ENCODE peak calls at places on chromosomes 11 and 22, in six cellular contexts. Y, M, F, D, B and S are unnamed samples.

GRCh38 chr22:17131686-17132085 is 10.5 kb upstream of the TMEM121B start:
- DNase-seq in Y (no peak), M (no peak), F (no peak), D (no peak), B (no peak), S (no peak)

GRCh38 chr11:110409174-110409573 is 20.6 kb upstream of the FDX1 start:
- DNase-seq in Y (no peak), M (no peak), F (no peak), D (no peak), B (no peak), S (peak)

GRCh38 chr11:16917941-16918340 is 96.3 kb downstream of the PLEKHA7 start:
- DNase-seq in Y (no peak), M (no peak), F (no peak), D (no peak), B (no peak), S (no peak)

GRCh38 chr11:57482782-57483569 is 22.6 kb downstream of the RTN4RL2 start:
- DNase-seq in Y (peak), M (no peak), F (peak), D (no peak), B (no peak), S (peak)

GRCh38 chr11:19437760-19438159 is 197.0 kb upstream of the E2F8 start:
- DNase-seq in Y (peak), M (no peak), F (peak), D (no peak), B (no peak), S (no peak)

GRCh38 chr11:26878959-26879581 is 114.8 kb upstream of the FIBIN start:
- DNase-seq in Y (no peak), M (no peak), F (no peak), D (no peak), B (no peak), S (no peak)

GRCh38 chr11:121656333-121657090 is 203.7 kb upstream of the SORL1-AS1 start:
- DNase-seq in Y (no peak), M (no peak), F (no peak), D (no peak), B (peak), S (no peak)

GRCh38 chr11:57330029-57330428 is 5.3 kb upstream of the TNKS1BP1 start:
- DNase-seq in Y (no peak), M (no peak), F (no peak), D (no peak), B (no peak), S (no peak)

GRCh38 chr11:128884703-128885338 is 6.3 kb upstream of the KCNJ5 start:
- DNase-seq in Y (peak), M (no peak), F (peak), D (peak), B (peak), S (peak)

GRCh38 chr22:22446527-22446926 is 62.0 kb downstream of the ZNF280B start:
- DNase-seq in Y (no peak), M (no peak), F (no peak), D (no peak), B (no peak), S (no peak)

GRCh38 chr22:41915035-41915782 is at the start of gene SHISA8:
- DNase-seq in Y (no peak), M (no peak), F (peak), D (peak), B (no peak), S (peak)

GRCh38 chr22:47333625-47334024 is 571.2 kb downstream of the TBC1D22A start:
- DNase-seq in Y (no peak), M (no peak), F (peak), D (no peak), B (peak), S (peak)

GRCh38 chr22:47331750-47332149 is 569.3 kb downstream of the TBC1D22A start:
- DNase-seq in Y (no peak), M (no peak), F (no peak), D (no peak), B (no peak), S (no peak)

GRCh38 chr22:47334596-47334995 is 572.1 kb downstream of the TBC1D22A start:
- DNase-seq in Y (no peak), M (no peak), F (no peak), D (no peak), B (no peak), S (no peak)

GRCh38 chr22:47329727-47330653 is 567.5 kb downstream of the TBC1D22A start:
- DNase-seq in Y (no peak), M (no peak), F (no peak), D (no peak), B (no peak), S (peak)

GRCh38 chr22:47332246-47332980 is 570.0 kb downstream of the TBC1D22A start:
- DNase-seq in Y (no peak), M (no peak), F (no peak), D (no peak), B (no peak), S (no peak)
- TF ChIP-seq CTCF in Y (no peak), M (no peak), F (no peak), D (no peak), B (no peak), S (no peak)

DNA sequence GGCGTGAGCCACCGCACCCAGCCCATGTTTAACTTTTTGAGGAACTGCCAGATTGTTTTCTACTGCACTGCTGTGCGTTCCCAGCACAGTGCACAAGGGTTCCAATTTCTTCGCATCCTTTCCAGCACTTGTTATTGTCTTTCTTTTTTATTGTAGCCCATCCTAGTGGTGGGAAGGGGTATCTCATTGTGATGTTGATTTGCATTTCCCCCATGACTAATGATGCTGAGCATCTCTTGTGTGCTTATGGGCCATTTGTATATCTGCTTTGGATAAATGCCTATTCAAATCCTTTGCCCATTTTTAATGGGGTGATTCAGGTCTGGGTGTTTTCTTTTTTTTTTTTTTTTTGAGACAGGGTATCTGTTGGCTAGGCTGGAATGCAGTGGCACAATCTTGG is 36.6 kb upstream of the SYT7 start:
- DNase-seq in Y (no peak), M (no peak), F (no peak), D (no peak), B (no peak), S (no peak)
- TF ChIP-seq MYC in Y (no peak), M (no peak), F (no peak), D (no peak), B (no peak), S (no peak)

GRCh38 chr11:117201906-117202305 is 2.7 kb downstream of the TAGLN start:
- DNase-seq in Y (no peak), M (no peak), F (no peak), D (no peak), B (no peak), S (no peak)

GRCh38 chr11:117200813-117201515 is 1.8 kb downstream of the TAGLN start:
- DNase-seq in Y (no peak), M (no peak), F (no peak), D (no peak), B (no peak), S (no peak)

GRCh38 chr11:117201516-117201866 is 2.3 kb downstream of the TAGLN start:
- DNase-seq in Y (no peak), M (no peak), F (no peak), D (no peak), B (no peak), S (no peak)

GRCh38 chr11:117203069-117203407 is 3.9 kb downstream of the TAGLN start:
- DNase-seq in Y (no peak), M (no peak), F (no peak), D (no peak), B (no peak), S (no peak)

DNA sequence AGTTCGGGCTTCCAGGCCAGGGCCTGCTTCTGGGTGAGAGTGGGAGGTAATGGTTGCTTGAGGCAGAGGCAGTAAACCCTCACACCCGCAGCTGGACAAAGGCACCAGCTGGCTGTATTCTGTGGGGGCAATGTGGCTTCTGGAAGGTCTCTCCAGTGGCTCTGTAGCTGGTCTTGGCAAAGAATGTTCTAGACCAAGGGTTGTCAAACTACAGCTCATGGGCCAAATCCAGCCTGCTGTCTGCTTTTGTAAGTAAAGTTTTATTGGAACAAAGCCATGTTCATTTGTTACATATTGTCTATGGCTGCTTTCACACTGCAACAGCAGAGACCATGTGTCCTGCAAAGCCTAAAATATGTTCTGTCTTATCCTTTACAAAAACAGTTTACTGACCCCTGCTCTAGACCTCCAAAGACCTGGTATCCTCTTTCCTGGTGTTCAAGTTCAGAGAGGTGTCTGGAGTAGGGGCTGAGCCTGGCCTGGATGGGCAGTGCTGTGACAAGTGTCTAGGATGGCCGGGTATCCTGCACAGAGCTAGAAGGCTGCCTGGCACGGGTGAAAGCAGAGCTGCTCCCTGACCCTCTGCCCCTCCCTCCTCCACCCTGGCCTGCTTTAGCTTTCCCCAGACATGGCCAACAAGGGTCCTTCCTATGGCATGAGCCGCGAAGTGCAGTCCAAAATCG is 3.4 kb downstream of the TAGLN start:
- DNase-seq in Y (no peak), M (no peak), F (no peak), D (no peak), B (no peak), S (no peak)
- H3K4me3 ChIP-seq in Y (no peak), M (no peak), F (no peak), D (no peak), B (no peak), S (no peak)

GRCh38 chr11:113553905-113554304 is 78.7 kb upstream of the DRD2 start:
- DNase-seq in Y (no peak), M (no peak), F (no peak), D (peak), B (no peak), S (peak)
- TF ChIP-seq CTCF in Y (no peak), M (no peak), F (no peak), D (peak), B (no peak), S (no peak)

DNA sequence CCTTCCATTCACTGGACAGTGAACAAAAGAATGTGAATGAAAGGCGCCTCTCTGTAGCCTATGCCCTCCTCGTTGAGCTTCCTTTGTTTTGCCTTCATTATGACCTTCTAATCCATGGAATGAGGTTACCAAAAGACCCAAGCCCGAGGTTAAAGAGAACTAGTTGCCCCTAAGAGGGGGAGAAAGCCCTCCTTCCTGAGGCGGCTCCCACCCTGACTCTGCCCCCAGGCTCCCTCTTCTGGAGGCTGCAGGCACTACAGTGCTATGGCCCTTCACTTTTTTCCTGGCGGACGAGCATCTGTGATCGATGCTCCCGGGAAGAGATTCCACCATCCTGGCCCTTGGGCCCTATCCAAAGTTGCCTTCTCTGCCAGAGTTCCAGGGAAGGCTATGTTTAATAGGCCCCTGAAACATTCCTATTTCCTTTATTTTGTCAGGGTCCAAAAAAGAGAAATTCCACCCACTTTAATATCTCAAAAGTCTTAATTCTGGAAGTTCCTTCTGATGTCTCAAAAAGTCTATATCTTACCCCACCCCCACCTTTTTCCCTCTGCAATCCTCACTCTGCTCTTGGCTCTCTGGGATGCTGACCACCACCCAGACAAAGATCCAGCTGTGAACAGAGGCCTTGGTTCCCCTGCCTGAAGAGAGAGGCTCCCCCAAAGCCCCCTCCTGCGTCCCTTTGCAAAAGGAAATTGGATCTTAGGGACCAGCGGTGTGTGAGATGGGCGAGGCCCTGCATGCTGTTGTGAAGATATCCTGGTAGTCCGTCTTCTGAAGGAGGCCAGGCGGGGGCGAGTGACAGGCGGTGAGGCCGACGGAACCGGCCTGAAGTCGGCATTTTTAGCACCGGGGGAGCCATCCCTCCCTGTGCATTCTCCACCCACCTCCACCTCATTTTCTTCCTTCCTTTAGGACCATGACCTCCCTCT is 147.1 kb downstream of the FEZ1 start:
- DNase-seq in Y (peak), M (no peak), F (peak), D (peak), B (peak), S (peak)
- TF ChIP-seq MYC in Y (no peak), M (no peak), F (no peak), D (no peak), B (no peak), S (no peak)

DNA sequence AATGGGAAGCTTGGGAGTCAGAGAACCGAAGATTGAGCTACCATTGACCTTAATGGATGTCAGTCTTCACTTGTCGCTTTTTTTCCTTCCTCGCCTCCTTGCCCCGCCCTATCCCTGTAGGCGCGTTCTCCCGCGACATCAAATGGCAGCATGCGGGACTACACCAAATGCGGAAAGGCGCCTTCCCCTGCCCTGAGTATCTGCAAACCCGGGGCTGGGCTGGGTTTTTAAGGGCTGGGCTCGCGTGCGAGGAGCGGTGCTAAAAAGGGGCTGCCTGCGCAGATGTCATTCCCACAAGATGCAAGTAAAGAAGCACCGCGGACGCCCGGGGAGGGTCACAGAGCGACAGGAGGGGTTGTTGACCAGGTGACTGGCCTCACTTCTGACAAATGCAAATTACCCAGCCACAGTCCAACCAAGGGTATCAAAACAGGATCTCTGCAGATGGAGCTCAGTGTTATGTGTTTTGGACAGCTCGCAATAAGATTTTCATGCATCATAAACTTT is 4.7 kb upstream of the FAM111B start:
- DNase-seq in Y (peak), M (peak), F (peak), D (peak), B (no peak), S (no peak)
- H3K4me3 ChIP-seq in Y (peak), M (peak), F (peak), D (no peak), B (no peak), S (no peak)

GRCh38 chr11:14503023-14503422 is 3.4 kb upstream of the COPB1 start:
- DNase-seq in Y (no peak), M (no peak), F (no peak), D (no peak), B (no peak), S (no peak)

GRCh38 chr11:14500181-14500651 is 605 bp upstream of the COPB1 start:
- DNase-seq in Y (peak), M (peak), F (peak), D (peak), B (peak), S (peak)

GRCh38 chr11:14502039-14502438 is 2.4 kb upstream of the COPB1 start:
- DNase-seq in Y (no peak), M (no peak), F (no peak), D (no peak), B (no peak), S (no peak)

GRCh38 chr11:14499178-14499559 is 442 bp downstream of the COPB1 start:
- DNase-seq in Y (peak), M (no peak), F (peak), D (peak), B (peak), S (peak)

GRCh38 chr11:14499560-14500180 is at the start of gene COPB1:
- DNase-seq in Y (peak), M (peak), F (peak), D (peak), B (peak), S (peak)
- TF ChIP-seq CTCF in Y (no peak), M (no peak), F (no peak), D (no peak), B (no peak), S (no peak)

GRCh38 chr11:77151804-77152513 is 23.9 kb downstream of the MYO7A start:
- DNase-seq in Y (no peak), M (peak), F (no peak), D (no peak), B (no peak), S (peak)
- TF ChIP-seq MYC in Y (no peak), M (no peak), F (no peak), D (no peak), B (no peak), S (peak)

GRCh38 chr11:67408437-67409200 is 4.7 kb downstream of the TBC1D10C start:
- DNase-seq in Y (no peak), M (no peak), F (no peak), D (no peak), B (no peak), S (peak)

GRCh38 chr11:67409261-67409666 is 5.4 kb downstream of the TBC1D10C start:
- DNase-seq in Y (no peak), M (no peak), F (no peak), D (no peak), B (no peak), S (peak)

GRCh38 chr11:67410984-67411784 is 4.3 kb upstream of the CARNS1 start:
- DNase-seq in Y (no peak), M (no peak), F (no peak), D (no peak), B (no peak), S (no peak)

GRCh38 chr11:67410369-67410831 is 5.1 kb upstream of the CARNS1 start:
- DNase-seq in Y (no peak), M (no peak), F (no peak), D (no peak), B (no peak), S (no peak)

GRCh38 chr11:67409781-67410368 is 5.6 kb upstream of the CARNS1 start:
- DNase-seq in Y (no peak), M (no peak), F (no peak), D (peak), B (peak), S (peak)
- H3K4me3 ChIP-seq in Y (no peak), M (peak), F (no peak), D (no peak), B (peak), S (peak)